ENCODE peak calls at places on chromosome 17, in six cellular contexts. F, U, J, X, Q and Z are unnamed samples.

GRCh38 chr17:32485261-32485955 is 1.4 kb upstream of the CDK5R1 start:
- DNase-seq in F (no peak), U (no peak), J (no peak), X (peak), Q (no peak), Z (no peak)

GRCh38 chr17:70172449-70172848 is 3.1 kb downstream of the KCNJ2 start:
- DNase-seq in F (no peak), U (no peak), J (no peak), X (no peak), Q (no peak), Z (no peak)

GRCh38 chr17:43994272-43995149 is 9.9 kb upstream of the NAGS start:
- DNase-seq in F (peak), U (peak), J (peak), X (no peak), Q (peak), Z (no peak)

GRCh38 chr17:74443516-74444296 is 11.8 kb downstream of the GPRC5C start:
- DNase-seq in F (no peak), U (no peak), J (no peak), X (no peak), Q (no peak), Z (no peak)

GRCh38 chr17:57970706-57971105 is 15.5 kb upstream of the CUEDC1 start:
- DNase-seq in F (no peak), U (no peak), J (peak), X (no peak), Q (no peak), Z (no peak)

GRCh38 chr17:16516594-16517018 is 24.6 kb upstream of the LRRC75A start:
- DNase-seq in F (no peak), U (peak), J (peak), X (peak), Q (no peak), Z (peak)

GRCh38 chr17:231191-231965 is 49.9 kb upstream of the DOC2B start:
- DNase-seq in F (no peak), U (no peak), J (no peak), X (no peak), Q (no peak), Z (no peak)

GRCh38 chr17:82216301-82217119 is 3.9 kb upstream of the CCDC57 start:
- DNase-seq in F (peak), U (peak), J (peak), X (no peak), Q (peak), Z (no peak)

GRCh38 chr17:32349503-32349853 is 479 bp upstream of the ZNF207 start:
- DNase-seq in F (peak), U (peak), J (peak), X (no peak), Q (no peak), Z (no peak)

GRCh38 chr17:32319548-32319905 is 22.4 kb downstream of the C17orf75 start:
- DNase-seq in F (peak), U (peak), J (peak), X (peak), Q (peak), Z (no peak)

GRCh38 chr17:42315402-42316156 is 27.3 kb downstream of the STAT5A start:
- DNase-seq in F (peak), U (no peak), J (no peak), X (no peak), Q (no peak), Z (no peak)

GRCh38 chr17:43453331-43453812 is 30.4 kb upstream of the DHX8 start:
- DNase-seq in F (no peak), U (no peak), J (no peak), X (no peak), Q (no peak), Z (no peak)

GRCh38 chr17:46274238-46274637 is 20.7 kb upstream of the LRRC37A start:
- DNase-seq in F (no peak), U (no peak), J (no peak), X (no peak), Q (no peak), Z (no peak)

GRCh38 chr17:76491271-76492184 is 9.7 kb downstream of the RHBDF2 start:
- DNase-seq in F (peak), U (no peak), J (no peak), X (no peak), Q (no peak), Z (no peak)

GRCh38 chr17:69066482-69066881 is 5.8 kb upstream of the ABCA9 start:
- DNase-seq in F (no peak), U (no peak), J (no peak), X (no peak), Q (no peak), Z (no peak)

GRCh38 chr17:29379084-29379811 is 10.9 kb upstream of the TAOK1 start:
- DNase-seq in F (no peak), U (peak), J (peak), X (no peak), Q (no peak), Z (no peak)

GRCh38 chr17:2723505-2723996 is 12.0 kb upstream of the CLUH start:
- DNase-seq in F (no peak), U (peak), J (no peak), X (no peak), Q (no peak), Z (no peak)

GRCh38 chr17:39923836-39924690 is 3.3 kb downstream of the ORMDL3 start:
- DNase-seq in F (no peak), U (no peak), J (peak), X (no peak), Q (no peak), Z (no peak)

GRCh38 chr17:2222901-2223616 is 80.5 kb downstream of the SMG6 start:
- DNase-seq in F (peak), U (peak), J (peak), X (peak), Q (peak), Z (no peak)

GRCh38 chr17:38528101-38528500 is 77.7 kb downstream of the SRCIN1 start:
- DNase-seq in F (no peak), U (no peak), J (no peak), X (peak), Q (no peak), Z (no peak)

GRCh38 chr17:73231363-73231762 is 30.3 kb downstream of the CPSF4L start:
- DNase-seq in F (no peak), U (no peak), J (peak), X (no peak), Q (no peak), Z (no peak)

GRCh38 chr17:62641101-62641500 is 13.6 kb downstream of the MRC2 start:
- DNase-seq in F (no peak), U (no peak), J (no peak), X (no peak), Q (no peak), Z (no peak)

GRCh38 chr17:79681628-79682261 is 49.0 kb upstream of the ENPP7 start:
- DNase-seq in F (no peak), U (no peak), J (no peak), X (no peak), Q (no peak), Z (no peak)

GRCh38 chr17:1013729-1014090 is 16.8 kb downstream of the TIMM22 start:
- DNase-seq in F (no peak), U (no peak), J (no peak), X (no peak), Q (no peak), Z (no peak)

GRCh38 chr17:14986127-14986526 is 279.0 kb downstream of the PMP22 start:
- DNase-seq in F (no peak), U (no peak), J (no peak), X (no peak), Q (no peak), Z (no peak)

GRCh38 chr17:4004517-4005295 is 40.5 kb upstream of the ATP2A3 start:
- DNase-seq in F (peak), U (peak), J (no peak), X (peak), Q (peak), Z (no peak)

GRCh38 chr17:62648247-62648953 is 20.9 kb downstream of the MRC2 start:
- DNase-seq in F (no peak), U (no peak), J (no peak), X (no peak), Q (no peak), Z (no peak)

GRCh38 chr17:556431-556995 is 158.1 kb downstream of the VPS53 start:
- DNase-seq in F (no peak), U (no peak), J (no peak), X (no peak), Q (no peak), Z (no peak)

GRCh38 chr17:41178843-41179616 is 1.0 kb upstream of the KRTAP4-2 start:
- DNase-seq in F (no peak), U (peak), J (peak), X (no peak), Q (no peak), Z (no peak)

GRCh38 chr17:35286120-35286781 is 43.4 kb downstream of the SLFN5 start:
- DNase-seq in F (peak), U (peak), J (no peak), X (no peak), Q (no peak), Z (no peak)

GRCh38 chr17:41308251-41308917 is 725 bp downstream of the KRTAP16-1 start:
- DNase-seq in F (peak), U (no peak), J (peak), X (peak), Q (no peak), Z (no peak)